ENCODE peak calls at places on chromosomes 5 and 9, in six cellular contexts. M is RPMI8226; J is A549; I is left cardiac atrium; Z is D721Med; O is activated CD8-positive, alpha-beta memory T cell treated with anti-CD3 and anti-CD28 coated beads for 1 hour. X is an unnamed sample.

GRCh38 chr5:173554989-173555705 is 61.3 kb downstream of the BOD1 start:
- DNase-seq in O (no peak), J (no peak), I (no peak), Z (no peak), M (no peak), X (no peak)

GRCh38 chr5:60207031-60207430 is 313.5 kb upstream of the PDE4D start:
- DNase-seq in M (peak), O (no peak), I (no peak), J (no peak), Z (no peak), X (peak)

GRCh38 chr5:28156981-28157380 is 1118.6 kb upstream of the CDH9 start:
- DNase-seq in Z (no peak), I (no peak), O (no peak), M (no peak), J (no peak), X (no peak)

GRCh38 chr5:131224387-131225191 is 39.3 kb upstream of the CDC42SE2 start:
- DNase-seq in M (no peak), O (no peak), Z (no peak), I (peak), J (no peak), X (peak)

GRCh38 chr9:72485821-72486605 is 35.4 kb upstream of the TMC1 start:
- DNase-seq in O (no peak), J (peak), I (no peak), Z (no peak), M (no peak), X (no peak)

GRCh38 chr9:35515766-35516165 is 25.9 kb downstream of the RUSC2 start:
- DNase-seq in Z (no peak), I (no peak), O (no peak), M (no peak), J (peak), X (no peak)

GRCh38 chr5:40676643-40677333 is 2.9 kb upstream of the PTGER4 start:
- DNase-seq in J (no peak), Z (no peak), M (no peak), I (peak), O (no peak), X (peak)

GRCh38 chr5:177132504-177133118 is 962 bp upstream of the NSD1 start:
- DNase-seq in J (no peak), Z (no peak), O (no peak), I (no peak), M (no peak), X (no peak)

GRCh38 chr5:132753135-132753987 is 6.1 kb downstream of the CCNI2 start:
- DNase-seq in O (no peak), I (no peak), Z (no peak), M (no peak), J (peak), X (no peak)

GRCh38 chr9:101376117-101376866 is 8.5 kb downstream of the BAAT start:
- DNase-seq in I (no peak), Z (no peak), O (no peak), M (no peak), J (peak), X (peak)

GRCh38 chr5:124774002-124774318 is 27.5 kb upstream of the ZNF608 start:
- DNase-seq in J (no peak), O (no peak), M (no peak), I (no peak), Z (no peak), X (no peak)

GRCh38 chr5:121429761-121430160 is 421.9 kb upstream of the FTMT start:
- DNase-seq in Z (no peak), M (no peak), J (no peak), I (no peak), O (no peak), X (no peak)

GRCh38 chr9:134834957-134835419 is 45.6 kb upstream of the FCN2 start:
- DNase-seq in I (no peak), Z (no peak), M (no peak), O (no peak), J (no peak), X (no peak)

GRCh38 chr9:101566904-101567724 is 27.7 kb downstream of the PPP3R2 start:
- DNase-seq in M (peak), O (no peak), J (peak), Z (no peak), I (no peak), X (peak)

GRCh38 chr5:179326176-179326997 is 18.9 kb downstream of the ADAMTS2 start:
- DNase-seq in J (no peak), O (no peak), I (peak), Z (no peak), M (peak), X (no peak)